ENCODE peak calls at places on chromosome 16, in four cellular contexts. Y is glutamatergic neuron, Q is heart left ventricle, K is pancreas. I is an unnamed sample.

GRCh38 chr16:1474471-1474795 is 395 bp downstream of the CLCN7 start:
- DNase-seq in Y (no peak), Q (no peak), K (no peak), I (no peak)

GRCh38 chr16:85428168-85428898 is 184.8 kb upstream of the GSE1 start:
- DNase-seq in K (peak), Y (no peak), Q (peak), I (peak)

GRCh38 chr16:78096386-78096785 is 3.1 kb upstream of the WWOX start:
- DNase-seq in Y (no peak), K (no peak), Q (no peak), I (peak)

GRCh38 chr16:80158766-80159165 is 382.0 kb upstream of the DYNLRB2 start:
- DNase-seq in K (no peak), Y (no peak), Q (no peak), I (peak)

GRCh38 chr16:66569131-66569530 is 2.9 kb downstream of the CMTM1 start:
- DNase-seq in Q (no peak), Y (no peak), K (no peak), I (peak)

GRCh38 chr16:2295056-2295798 is 27.3 kb upstream of the RNPS1 start:
- DNase-seq in Q (no peak), K (no peak), Y (no peak), I (no peak)

GRCh38 chr16:21194771-21195301 is 16.5 kb downstream of the ZP2 start:
- DNase-seq in Q (no peak), Y (no peak), K (no peak), I (peak)

GRCh38 chr16:71585318-71585703 is 8.4 kb upstream of the TAT start:
- DNase-seq in K (no peak), Q (no peak), Y (no peak), I (no peak)

GRCh38 chr16:57757326-57757786 is 21.8 kb downstream of the KATNB1 start:
- DNase-seq in Q (peak), K (peak), Y (peak), I (peak)

GRCh38 chr16:86396918-86397317 is 113.4 kb upstream of the FOXF1 start:
- DNase-seq in Y (no peak), Q (no peak), K (no peak), I (peak)

GRCh38 chr16:1696863-1697262 is 9.1 kb upstream of the MAPK8IP3 start:
- DNase-seq in K (no peak), Q (no peak), Y (no peak), I (no peak)

GRCh38 chr16:17275076-17275732 is 195.6 kb downstream of the XYLT1 start:
- DNase-seq in Y (no peak), K (peak), Q (no peak), I (no peak)

GRCh38 chr16:67304006-67304405 is 22.5 kb downstream of the KCTD19 start:
- DNase-seq in Y (no peak), K (no peak), Q (no peak), I (no peak)

GRCh38 chr16:84196727-84197486 is 6.0 kb downstream of the ADAD2 start:
- DNase-seq in Q (no peak), K (no peak), Y (no peak), I (no peak)

GRCh38 chr16:17803625-17804410 is 333.1 kb upstream of the XYLT1 start:
- DNase-seq in K (no peak), Y (no peak), Q (no peak), I (peak)

GRCh38 chr16:23420011-23420410 is 33.0 kb downstream of the COG7 start:
- DNase-seq in K (no peak), Q (no peak), Y (no peak), I (no peak)

GRCh38 chr16:82047374-82047773 is 12.3 kb downstream of the HSD17B2 start:
- DNase-seq in Y (no peak), Q (no peak), K (no peak), I (no peak)

GRCh38 chr16:82439678-82440293 is 187.0 kb upstream of the CDH13 start:
- DNase-seq in Y (peak), Q (no peak), K (no peak), I (no peak)

GRCh38 chr16:22018559-22018958 is 10.6 kb downstream of the MOSMO start:
- DNase-seq in Y (no peak), K (no peak), Q (no peak), I (peak)

GRCh38 chr16:56457927-56458470 is 6.6 kb downstream of the OGFOD1 start:
- DNase-seq in Q (no peak), Y (no peak), K (no peak), I (no peak)

GRCh38 chr16:84005391-84005790 is 37.2 kb downstream of the SLC38A8 start:
- DNase-seq in Y (no peak), Q (no peak), K (no peak), I (no peak)

GRCh38 chr16:67084345-67085028 is 25.3 kb upstream of the PHAF1 start:
- DNase-seq in K (no peak), Q (no peak), Y (no peak), I (no peak)

GRCh38 chr16:50273888-50274770 is 7.8 kb downstream of the ADCY7 start:
- DNase-seq in Y (no peak), K (no peak), Q (peak), I (no peak)

GRCh38 chr16:9241177-9241576 is 149.7 kb downstream of the HAPSTR1 start:
- DNase-seq in Q (no peak), K (no peak), Y (no peak), I (no peak)

GRCh38 chr16:4981473-4981872 is 23.3 kb downstream of the SEC14L5 start:
- DNase-seq in K (no peak), Q (no peak), Y (no peak), I (no peak)

GRCh38 chr16:55703003-55704001 is 47.5 kb downstream of the SLC6A2 start:
- DNase-seq in K (no peak), Q (no peak), Y (no peak), I (peak)

GRCh38 chr16:53892155-53892554 is 188.2 kb downstream of the FTO start:
- DNase-seq in Y (peak), Q (no peak), K (peak), I (peak)

GRCh38 chr16:83682126-83682857 is 125.5 kb upstream of the HSBP1 start:
- DNase-seq in K (no peak), Y (no peak), Q (no peak), I (no peak)

GRCh38 chr16:82700541-82701240 is 73.9 kb downstream of the CDH13 start:
- DNase-seq in Y (no peak), K (no peak), Q (no peak), I (no peak)

GRCh38 chr16:5323284-5323683 is 225.7 kb upstream of the EEF2KMT start:
- DNase-seq in K (no peak), Q (no peak), Y (no peak), I (peak)

GRCh38 chr16:80113876-80114574 is 426.8 kb upstream of the DYNLRB2 start:
- DNase-seq in Q (no peak), Y (no peak), K (no peak), I (no peak)

GRCh38 chr16:21610766-21611165 is 11.4 kb downstream of the METTL9 start:
- DNase-seq in K (no peak), Y (no peak), Q (no peak), I (no peak)

GRCh38 chr16:88628512-88628974 is 9.8 kb upstream of the IL17C start:
- DNase-seq in Q (peak), K (no peak), Y (peak), I (no peak)
- TF ChIP-seq CTCF in Q (peak), K (no peak), Y (peak), I (peak)

GRCh38 chr16:88753191-88753590 is 31.8 kb downstream of the PIEZO1 start:
- DNase-seq in Q (no peak), K (no peak), Y (no peak), I (no peak)
- TF ChIP-seq CTCF in Q (no peak), K (no peak), Y (no peak), I (no peak)

GRCh38 chr16:30582611-30583340 is 2.7 kb downstream of the ZNF785 start:
- DNase-seq in K (no peak), Y (no peak), Q (no peak), I (no peak)

GRCh38 chr16:30585022-30585399 is 486 bp downstream of the ZNF785 start:
- DNase-seq in K (no peak), Y (peak), Q (no peak), I (peak)

GRCh38 chr16:30581462-30581861 is 4.0 kb downstream of the ZNF785 start:
- DNase-seq in K (no peak), Y (no peak), Q (no peak), I (no peak)

GRCh38 chr16:30588651-30589050 is 3.2 kb upstream of the ZNF785 start:
- DNase-seq in Y (no peak), K (no peak), Q (no peak), I (no peak)

DNA sequence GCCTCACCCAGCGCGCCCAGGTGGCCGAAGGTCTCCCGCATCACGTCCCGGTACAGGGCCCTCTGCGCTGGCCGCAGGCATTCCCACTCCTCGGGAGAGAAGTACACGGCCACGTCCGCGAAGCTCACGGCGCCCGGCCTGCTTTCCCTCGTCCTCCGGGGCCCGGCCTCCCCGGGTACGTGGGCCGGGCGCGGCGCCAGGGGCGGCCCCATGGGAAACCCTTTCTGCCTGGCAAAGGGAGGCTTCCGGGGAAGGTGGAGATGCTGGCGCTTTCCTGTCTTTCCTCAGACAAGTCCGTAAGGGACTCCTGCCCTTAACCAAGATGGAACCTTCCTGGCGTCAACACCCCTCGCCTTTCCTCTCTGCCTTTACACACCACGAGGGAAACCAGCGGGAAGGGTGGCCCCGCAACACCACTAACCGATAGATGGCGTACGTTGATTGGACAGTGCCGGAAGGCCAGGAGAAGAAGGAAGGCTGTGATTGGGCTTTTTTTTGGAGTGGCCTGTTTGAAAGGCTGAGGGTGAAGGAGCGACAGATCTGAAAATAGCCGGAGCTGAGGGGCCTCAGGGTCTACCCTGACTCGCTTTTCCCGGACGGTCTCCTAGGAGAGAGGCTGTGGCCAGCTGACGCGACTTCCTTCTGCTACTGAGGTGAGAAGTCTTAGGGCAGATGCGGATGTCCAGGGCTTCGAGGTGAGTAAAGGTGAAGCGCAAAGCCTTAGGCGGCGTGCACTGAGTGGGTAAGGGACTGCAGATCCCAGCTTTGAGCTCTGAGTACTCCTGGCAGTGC is at the start of gene ZNF785:
- DNase-seq in Q (peak), K (peak), Y (peak), I (peak)
- TF ChIP-seq CTCF in Q (peak), K (no peak), Y (peak), I (no peak)

DNA sequence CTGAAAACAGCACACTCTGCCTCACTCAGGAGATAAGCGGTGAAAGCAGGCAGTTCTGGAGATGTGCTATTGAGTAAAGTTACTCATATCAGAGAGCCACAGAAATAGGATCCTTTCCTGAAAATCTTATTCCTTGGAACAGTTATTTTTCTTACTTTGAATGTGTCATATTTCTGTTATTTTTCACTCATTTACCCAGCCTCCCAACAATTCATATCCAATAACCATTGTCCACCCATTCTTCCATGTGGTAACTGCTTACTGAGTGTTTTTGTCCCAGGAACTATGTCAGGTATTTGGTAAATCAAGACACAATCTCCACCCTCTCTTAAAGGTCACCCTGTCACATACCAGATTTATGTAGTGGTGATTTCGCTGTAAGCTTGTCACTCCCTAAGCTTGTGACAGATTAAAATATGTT is 144.9 kb downstream of the PARN start:
- DNase-seq in K (no peak), Y (no peak), Q (no peak), I (peak)
- TF ChIP-seq CTCF in K (no peak), Y (no peak), Q (no peak), I (no peak)

GRCh38 chr16:12099451-12100123 is 123.1 kb downstream of the SNX29 start:
- DNase-seq in K (no peak), Y (peak), Q (no peak), I (no peak)
- TF ChIP-seq CTCF in K (no peak), Y (no peak), Q (no peak), I (no peak)